ENCODE peak calls at places on chromosomes 11 and 22, in seven cellular contexts. X, Y, F, D, M, S and B are unnamed samples.

GRCh38 chr11:36092314-36093030 is 148.6 kb downstream of the LDLRAD3 start:
- DNase-seq in X (no peak), Y (no peak), F (no peak), D (no peak), M (no peak), S (no peak), B (peak; percentile 19)

GRCh38 chr11:34585870-34586654 is 34.8 kb upstream of the EHF start:
- DNase-seq in X (peak; percentile 33), Y (peak; percentile 67), F (no peak), D (no peak), M (peak; percentile 85), S (no peak), B (peak; percentile 83)

GRCh38 chr11:5246772-5247478 is 2.7 kb downstream of the HBG1 start:
- DNase-seq in X (no peak), Y (peak; percentile 17), F (no peak), D (no peak), M (no peak), S (no peak), B (no peak)

GRCh38 chr22:22702874-22703570 is 58.6 kb downstream of the GGTLC2 start:
- DNase-seq in X (no peak), Y (no peak), F (no peak), D (no peak), M (no peak), S (no peak), B (no peak)

GRCh38 chr11:13343931-13344717 is 66.5 kb downstream of the BMAL1 start:
- DNase-seq in X (peak; percentile 73), Y (peak; percentile 81), F (peak; percentile 64), D (no peak), M (peak; percentile 83), S (peak; percentile 83), B (peak; percentile 88)

GRCh38 chr22:41478891-41479521 is 10.1 kb downstream of the ACO2 start:
- DNase-seq in X (no peak), Y (peak; percentile 63), F (peak; percentile 30), D (no peak), M (peak; percentile 39), S (no peak), B (peak; percentile 73)

GRCh38 chr11:17767914-17768313 is 33.3 kb downstream of the KCNC1 start:
- DNase-seq in X (no peak), Y (no peak), F (no peak), D (no peak), M (no peak), S (no peak), B (no peak)

GRCh38 chr22:20653795-20654342 is 120.0 kb upstream of the SERPIND1 start:
- DNase-seq in X (no peak), Y (no peak), F (no peak), D (no peak), M (no peak), S (no peak), B (no peak)

GRCh38 chr11:8812438-8812837 is 98.6 kb upstream of the AKIP1 start:
- DNase-seq in X (no peak), Y (peak; percentile 37), F (peak; percentile 69), D (no peak), M (peak; percentile 65), S (no peak), B (peak; percentile 45)

GRCh38 chr11:24386551-24387404 is 110.1 kb upstream of the LUZP2 start:
- DNase-seq in X (peak; percentile 13), Y (peak; percentile 65), F (no peak), D (no peak), M (peak; percentile 61), S (no peak), B (peak; percentile 73)

GRCh38 chr22:33000342-33001280 is 57.6 kb downstream of the SYN3 start:
- DNase-seq in X (peak; percentile 82), Y (peak; percentile 71), F (peak; percentile 57), D (peak; percentile 58), M (peak; percentile 66), S (peak; percentile 72), B (peak; percentile 82)

GRCh38 chr22:39392341-39392948 is 7.1 kb upstream of the TAB1 start:
- DNase-seq in X (no peak), Y (peak; percentile 46), F (no peak), D (no peak), M (peak; percentile 38), S (no peak), B (peak; percentile 19)

GRCh38 chr22:41976070-41976901 is 7.0 kb downstream of the SEPTIN3 start:
- DNase-seq in X (peak; percentile 84), Y (peak; percentile 42), F (no peak), D (peak; percentile 31), M (no peak), S (no peak), B (peak; percentile 67)

GRCh38 chr11:108368134-108368533 is 99.2 kb downstream of the C11orf65 start:
- DNase-seq in X (no peak), Y (peak; percentile 51), F (no peak), D (no peak), M (peak; percentile 5), S (no peak), B (no peak)

GRCh38 chr11:24406389-24406788 is 90.5 kb upstream of the LUZP2 start:
- DNase-seq in X (no peak), Y (no peak), F (no peak), D (no peak), M (no peak), S (no peak), B (no peak)

GRCh38 chr22:48097723-48098122 is 1335.3 kb downstream of the TBC1D22A start:
- DNase-seq in X (no peak), Y (no peak), F (no peak), D (no peak), M (no peak), S (no peak), B (no peak)

GRCh38 chr22:48099251-48099650 is 1336.8 kb downstream of the TBC1D22A start:
- DNase-seq in X (no peak), Y (no peak), F (no peak), D (no peak), M (no peak), S (no peak), B (no peak)

GRCh38 chr22:48098936-48099245 is 1336.4 kb downstream of the TBC1D22A start:
- DNase-seq in X (no peak), Y (no peak), F (no peak), D (no peak), M (no peak), S (no peak), B (no peak)

GRCh38 chr22:48099671-48100070 is 1337.2 kb downstream of the TBC1D22A start:
- DNase-seq in X (no peak), Y (no peak), F (no peak), D (no peak), M (no peak), S (no peak), B (no peak)

DNA sequence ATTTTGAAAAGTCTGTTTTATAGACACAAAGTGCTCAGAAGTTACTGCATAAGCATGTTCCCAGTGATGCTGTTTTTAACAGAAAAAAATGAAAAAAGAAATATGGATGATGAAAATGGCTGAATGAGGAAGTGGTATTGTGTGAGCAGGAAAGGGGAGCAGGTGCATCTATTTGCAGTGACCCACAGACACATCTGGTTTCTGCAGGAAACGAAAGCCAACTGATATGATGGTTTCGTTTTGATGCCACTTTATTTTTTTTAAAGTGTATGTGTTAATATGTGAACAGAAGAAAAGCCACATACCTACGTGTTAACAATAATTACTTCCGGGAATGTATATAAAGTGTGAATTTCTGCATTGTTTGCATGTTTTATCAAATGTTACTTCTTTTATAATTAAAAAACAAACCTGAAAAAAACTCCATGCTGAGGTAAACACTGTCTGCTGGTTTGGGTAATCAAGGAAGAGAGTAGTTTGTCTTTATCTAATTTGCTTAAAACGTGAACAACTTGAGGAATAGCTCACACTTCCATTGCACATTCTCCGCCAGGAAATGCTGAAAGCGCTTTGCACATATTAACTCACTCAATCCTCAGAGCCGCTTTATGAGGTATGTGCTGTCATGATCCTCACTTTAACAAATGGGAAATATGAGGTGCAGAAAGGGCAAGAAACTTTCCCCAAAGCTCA is 1335.9 kb downstream of the TBC1D22A start:
- DNase-seq in X (no peak), Y (no peak), F (no peak), D (no peak), M (no peak), S (no peak), B (no peak)
- H3K4me3 ChIP-seq in X (no peak overlapping the region), Y (no peak overlapping the region), F (no peak overlapping the region), D (no peak overlapping the region), M (no peak overlapping the region), S (no peak overlapping the region), B (no peak overlapping the region)

GRCh38 chr11:3375552-3375951 is 3.4 kb downstream of the ZNF195 start:
- DNase-seq in X (peak; percentile 76), Y (peak; percentile 65), F (no peak), D (no peak), M (peak; percentile 20), S (no peak), B (peak; percentile 32)

GRCh38 chr11:3382613-3383275 is 3.8 kb upstream of the ZNF195 start:
- DNase-seq in X (no peak), Y (no peak), F (no peak), D (no peak), M (no peak), S (no peak), B (no peak)

GRCh38 chr11:3381794-3382193 is 2.8 kb upstream of the ZNF195 start:
- DNase-seq in X (no peak), Y (no peak), F (no peak), D (no peak), M (no peak), S (no peak), B (no peak)

GRCh38 chr11:3378426-3379423 is at the start of gene ZNF195:
- DNase-seq in X (peak; percentile 98), Y (peak; percentile 97), F (peak; percentile 100), D (peak; percentile 99), M (peak; percentile 92), S (peak; percentile 99), B (peak; percentile 99)

GRCh38 chr11:3380706-3381570 is 2.0 kb upstream of the ZNF195 start:
- DNase-seq in X (no peak), Y (peak; percentile 68), F (peak; percentile 23), D (no peak), M (peak; percentile 12), S (no peak), B (no peak)
- H3K4me3 ChIP-seq in X (no peak overlapping the region), Y (peak overlapping the region; percentile 76), F (peak overlapping the region; percentile 33), D (no peak overlapping the region), M (peak overlapping the region; percentile 62), S (no peak overlapping the region), B (peak overlapping the region; percentile 80)

DNA sequence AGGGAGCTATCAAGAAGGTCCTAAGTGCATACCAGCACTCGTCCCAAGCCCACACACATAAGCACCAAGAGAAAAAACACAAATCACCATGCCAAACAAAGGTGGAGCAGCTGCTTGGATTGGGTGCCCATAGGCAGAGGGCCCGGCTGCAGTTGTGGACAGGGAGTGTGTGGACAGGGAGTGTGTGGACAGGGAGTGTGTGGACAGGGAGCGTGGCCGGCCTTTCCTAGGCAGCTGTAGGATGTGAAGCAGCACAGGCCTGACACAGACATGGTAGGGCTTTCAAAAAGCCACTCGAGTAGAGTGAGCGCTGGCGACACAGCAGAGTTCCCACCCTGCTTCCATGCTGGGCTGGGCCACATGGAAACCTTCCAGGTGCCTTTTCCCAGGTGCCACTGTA is 3.5 kb downstream of the RTL6 start:
- DNase-seq in X (no peak), Y (no peak), F (no peak), D (no peak), M (no peak), S (no peak), B (no peak)
- H3K4me3 ChIP-seq in X (no peak overlapping the region), Y (no peak overlapping the region), F (no peak overlapping the region), D (no peak overlapping the region), M (no peak overlapping the region), S (no peak overlapping the region), B (no peak overlapping the region)

DNA sequence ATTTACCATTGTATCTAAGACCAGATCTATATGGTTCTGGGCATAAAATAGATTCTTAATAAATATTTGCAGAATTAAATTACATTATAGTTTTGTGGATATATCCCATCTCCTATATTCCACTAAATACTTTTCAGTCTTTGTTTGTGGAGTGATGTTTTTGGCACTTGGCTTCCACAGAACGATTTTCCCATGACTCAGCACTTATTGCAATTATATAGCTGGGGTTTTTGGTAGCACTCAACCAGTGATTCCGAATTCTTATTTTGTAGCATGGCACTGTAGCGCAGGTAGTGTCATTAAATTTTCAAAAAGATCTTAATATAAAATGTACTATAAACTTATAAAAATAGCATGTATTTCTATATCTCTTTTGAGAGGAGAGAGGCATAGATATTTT is 221.2 kb downstream of the TRPC6 start:
- DNase-seq in X (no peak), Y (no peak), F (no peak), D (no peak), M (no peak), S (no peak), B (no peak)
- H3K4me3 ChIP-seq in X (no peak overlapping the region), Y (no peak overlapping the region), F (no peak overlapping the region), D (no peak overlapping the region), M (no peak overlapping the region), S (no peak overlapping the region), B (no peak overlapping the region)